ENCODE peak calls at places on chromosomes 4 and X, in four cellular contexts. One of them, this sample, is unnamed.

GRCh38 chr4:166459616-166460015 is 586.6 kb downstream of the TLL1 start:
- DNase-seq in EL: no peak
- DNase-seq in activated CD4-positive, CD25-positive, alpha-beta regulatory T cell: no peak
- DNase-seq in SK-N-SH: no peak
- DNase-seq in this sample: no peak

GRCh38 chr4:151238477-151238876 is 38.5 kb upstream of the PRSS48 start:
- DNase-seq in EL: no peak
- DNase-seq in SK-N-SH: no peak
- DNase-seq in activated CD4-positive, CD25-positive, alpha-beta regulatory T cell: no peak
- DNase-seq in this sample: no peak

GRCh38 chr4:85107553-85107952 is 141.1 kb upstream of the WDFY3 start:
- DNase-seq in EL: no peak
- DNase-seq in SK-N-SH: no peak
- DNase-seq in activated CD4-positive, CD25-positive, alpha-beta regulatory T cell: no peak
- DNase-seq in this sample: no peak

GRCh38 chrX:151902813-151903591 is 9.7 kb upstream of the MAGEA4 start:
- DNase-seq in SK-N-SH: no peak
- DNase-seq in EL: peak
- DNase-seq in activated CD4-positive, CD25-positive, alpha-beta regulatory T cell: no peak
- DNase-seq in this sample: no peak

GRCh38 chrX:48102874-48103374 is 27.5 kb upstream of the SPACA5B start:
- DNase-seq in activated CD4-positive, CD25-positive, alpha-beta regulatory T cell: no peak
- DNase-seq in SK-N-SH: no peak
- DNase-seq in EL: no peak
- DNase-seq in this sample: no peak

GRCh38 chr4:151294833-151295496 is 18.0 kb downstream of the PRSS48 start:
- DNase-seq in EL: no peak
- DNase-seq in SK-N-SH: no peak
- DNase-seq in activated CD4-positive, CD25-positive, alpha-beta regulatory T cell: no peak
- DNase-seq in this sample: no peak

GRCh38 chrX:19954707-19955106 is 36.2 kb downstream of the BCLAF3 start:
- DNase-seq in SK-N-SH: no peak
- DNase-seq in activated CD4-positive, CD25-positive, alpha-beta regulatory T cell: no peak
- DNase-seq in EL: peak
- DNase-seq in this sample: no peak

GRCh38 chr4:181860157-181860556 is 383.0 kb upstream of the TENM3 start:
- DNase-seq in activated CD4-positive, CD25-positive, alpha-beta regulatory T cell: no peak
- DNase-seq in SK-N-SH: peak
- DNase-seq in EL: peak
- DNase-seq in this sample: peak

GRCh38 chr4:186832906-186833305 is 109.2 kb upstream of the FAT1 start:
- DNase-seq in activated CD4-positive, CD25-positive, alpha-beta regulatory T cell: no peak
- DNase-seq in EL: no peak
- DNase-seq in SK-N-SH: no peak
- DNase-seq in this sample: no peak

GRCh38 chrX:36957425-36958328 is 50.5 kb upstream of the FAM47C start:
- DNase-seq in SK-N-SH: peak
- DNase-seq in EL: no peak
- DNase-seq in activated CD4-positive, CD25-positive, alpha-beta regulatory T cell: no peak
- DNase-seq in this sample: peak

GRCh38 chr4:1578968-1579833 is 104.9 kb downstream of the FAM53A start:
- DNase-seq in EL: peak
- DNase-seq in activated CD4-positive, CD25-positive, alpha-beta regulatory T cell: peak
- DNase-seq in SK-N-SH: peak
- DNase-seq in this sample: no peak

This sample was measured in NCI-H146.